ENCODE peak calls at places on chromosomes 2 and 18, in seven cellular contexts. N is tibial nerve; H is T-helper 9 cell; S is BE2C; U is stimulated activated CD8-positive, alpha-beta memory T cell treated with anti-CD3 and anti-CD28 coated beads, Interleukin-15, amount 100 ng/mL, for 4 hours; J is Caki2; B is lower leg skin. P is an unnamed sample.

GRCh38 chr2:148391324-148391723 is 253.2 kb upstream of the EPC2 start:
- DNase-seq in J (no peak), U (no peak), N (no peak), B (no peak), H (no peak), S (no peak), P (no peak)

GRCh38 chr2:7785700-7786099 is 868.5 kb downstream of the RNF144A start:
- DNase-seq in S (no peak), B (no peak), J (no peak), U (no peak), H (no peak), N (no peak), P (no peak)

GRCh38 chr18:56312554-56312953 is 325.8 kb downstream of the TXNL1 start:
- DNase-seq in U (no peak), N (no peak), S (no peak), B (no peak), J (no peak), H (no peak), P (no peak)

GRCh38 chr2:198296665-198297308 is 492.4 kb downstream of the PLCL1 start:
- DNase-seq in J (peak), H (peak), S (peak), N (peak), U (peak), B (no peak), P (peak)

GRCh38 chr2:222480497-222480896 is 56.2 kb downstream of the SGPP2 start:
- DNase-seq in U (no peak), B (no peak), J (no peak), S (no peak), H (no peak), N (no peak), P (no peak)

GRCh38 chr2:64023485-64024258 is 4.4 kb upstream of the VPS54 start:
- DNase-seq in N (no peak), S (no peak), H (no peak), U (no peak), J (no peak), B (no peak), P (no peak)

GRCh38 chr18:74796928-74797576 is 199.4 kb downstream of the ZNF407 start:
- DNase-seq in S (peak), B (no peak), H (no peak), N (no peak), J (peak), U (no peak), P (no peak)

GRCh38 chr2:196263181-196263747 is 91.9 kb upstream of the STK17B start:
- DNase-seq in B (no peak), N (no peak), J (peak), H (peak), U (no peak), S (peak), P (no peak)

GRCh38 chr2:108199726-108200125 is 40.0 kb upstream of the SULT1C3 start:
- DNase-seq in N (no peak), H (no peak), B (no peak), U (no peak), S (no peak), J (peak), P (no peak)

GRCh38 chr2:149921911-149922616 is 334.5 kb upstream of the MMADHC start:
- DNase-seq in U (no peak), N (no peak), B (no peak), H (no peak), S (no peak), J (no peak), P (no peak)

GRCh38 chr2:235570256-235570655 is 76.4 kb downstream of the AGAP1 start:
- DNase-seq in S (no peak), J (no peak), B (no peak), H (no peak), N (no peak), U (no peak), P (no peak)

GRCh38 chr2:147110962-147111361 is 733.9 kb upstream of the ACVR2A start:
- DNase-seq in H (no peak), J (no peak), U (no peak), N (no peak), B (no peak), S (no peak), P (no peak)

GRCh38 chr2:226772389-226773179 is 27.0 kb downstream of the IRS1 start:
- DNase-seq in U (no peak), S (no peak), N (no peak), H (no peak), B (no peak), J (no peak), P (no peak)

GRCh38 chr2:88053301-88053700 is 2.3 kb downstream of the KRCC1 start:
- DNase-seq in N (peak), B (no peak), U (no peak), S (no peak), H (no peak), J (no peak), P (no peak)

GRCh38 chr2:68435605-68436004 is 31.5 kb downstream of the FBXO48 start:
- DNase-seq in B (no peak), N (no peak), J (no peak), U (no peak), H (no peak), S (no peak), P (no peak)

GRCh38 chr2:45759310-45759851 is 107.9 kb downstream of the PRKCE start:
- DNase-seq in B (peak), N (no peak), S (peak), H (no peak), J (no peak), U (no peak), P (no peak)

GRCh38 chr2:157559061-157559460 is 69.6 kb downstream of the ACVR1C start:
- DNase-seq in J (no peak), N (no peak), S (no peak), B (no peak), H (no peak), U (no peak), P (no peak)

GRCh38 chr2:213934560-213934959 is 476.3 kb upstream of the VWC2L start:
- DNase-seq in U (no peak), J (no peak), B (no peak), N (peak), S (peak), H (no peak), P (no peak)

GRCh38 chr2:232860593-232861241 is 9.3 kb upstream of the SNORC start:
- DNase-seq in J (no peak), S (no peak), U (no peak), B (no peak), N (no peak), H (no peak), P (no peak)

GRCh38 chr2:10544252-10544651 is 96.1 kb upstream of the ODC1 start:
- DNase-seq in S (no peak), N (no peak), U (no peak), B (no peak), J (no peak), H (peak), P (no peak)

GRCh38 chr2:191178806-191179514 is 28.2 kb upstream of the STAT4 start:
- DNase-seq in U (no peak), S (no peak), N (peak), B (peak), J (peak), H (no peak), P (no peak)

GRCh38 chr2:231034291-231034882 is 2.9 kb upstream of the C2orf72 start:
- DNase-seq in S (no peak), N (no peak), U (no peak), J (peak), B (no peak), H (no peak), P (no peak)

GRCh38 chr2:45755585-45756330 is 104.3 kb downstream of the PRKCE start:
- DNase-seq in B (peak), S (no peak), H (no peak), U (no peak), J (no peak), N (no peak), P (no peak)

P was measured in posterior cingulate gyrus.